ENCODE peak calls at places on chromosomes 12 and 14, in four cellular contexts. C is HCT116, B is pancreas, M is thoracic aorta. Y is an unnamed sample.

GRCh38 chr14:61482348-61483206 is 161.2 kb downstream of the PRKCH start:
- DNase-seq in C (no peak), M (no peak), B (no peak), Y (no peak)

GRCh38 chr12:108425238-108425795 is 86.2 kb upstream of the CMKLR1 start:
- DNase-seq in M (no peak), C (no peak), B (no peak), Y (peak)

GRCh38 chr12:9933966-9934365 is 1.8 kb upstream of the CLEC2A start:
- DNase-seq in M (no peak), C (no peak), B (no peak), Y (no peak)

GRCh38 chr14:59481407-59482119 is 2.6 kb downstream of the L3HYPDH start:
- DNase-seq in M (no peak), B (no peak), C (no peak), Y (peak)

GRCh38 chr12:48351022-48351708 is 446 bp upstream of the ZNF641 start:
- DNase-seq in B (peak), M (peak), C (peak), Y (peak)

GRCh38 chr12:104687823-104688573 is 231.2 kb downstream of the CHST11 start:
- DNase-seq in C (no peak), B (no peak), M (no peak), Y (no peak)

GRCh38 chr14:102481371-102481770 is 28.2 kb downstream of the ANKRD9 start:
- DNase-seq in B (no peak), M (no peak), C (no peak), Y (no peak)

GRCh38 chr14:99659333-99659741 is 14.4 kb downstream of the HHIPL1 start:
- DNase-seq in B (no peak), M (no peak), C (no peak), Y (no peak)

GRCh38 chr12:38886064-38886463 is 19.3 kb downstream of the CPNE8 start:
- DNase-seq in M (peak), B (peak), C (peak), Y (peak)

GRCh38 chr14:103721334-103722120 is 5.9 kb downstream of the ZFYVE21 start:
- DNase-seq in B (no peak), M (no peak), C (peak), Y (peak)

GRCh38 chr14:98404811-98405210 is 867.2 kb downstream of the BCL11B start:
- DNase-seq in B (no peak), C (no peak), M (no peak), Y (no peak)

GRCh38 chr12:88715673-88716072 is 135.4 kb upstream of the KITLG start:
- DNase-seq in C (no peak), B (no peak), M (no peak), Y (no peak)

GRCh38 chr12:19884081-19884480 is 444.8 kb downstream of the AEBP2 start:
- DNase-seq in C (no peak), B (no peak), M (no peak), Y (no peak)

GRCh38 chr12:90938451-90938850 is 16.5 kb downstream of the CCER1 start:
- DNase-seq in B (no peak), C (no peak), M (no peak), Y (peak)

GRCh38 chr14:65961004-65961403 is 525.2 kb upstream of the CCDC196 start:
- DNase-seq in C (peak), M (no peak), B (peak), Y (peak)

GRCh38 chr12:113010701-113011100 is 32.4 kb downstream of the OAS2 start:
- DNase-seq in C (no peak), B (no peak), M (no peak), Y (no peak)

GRCh38 chr12:73274972-73275371 is 1002.8 kb downstream of the TRHDE start:
- DNase-seq in C (peak), M (no peak), B (no peak), Y (no peak)

GRCh38 chr12:118213452-118213851 is 77.5 kb downstream of the PEBP1 start:
- DNase-seq in C (no peak), B (no peak), M (no peak), Y (no peak)

GRCh38 chr12:49637401-49637800 is 14.0 kb downstream of the PRPF40B start:
- DNase-seq in C (no peak), M (no peak), B (no peak), Y (peak)

GRCh38 chr12:64691227-64691792 is 67.9 kb downstream of the GNS start:
- DNase-seq in B (no peak), M (no peak), C (no peak), Y (no peak)

GRCh38 chr14:35044939-35045797 is 904 bp upstream of the FAM177A1 start:
- DNase-seq in C (no peak), B (no peak), M (no peak), Y (peak)

GRCh38 chr14:53953828-53954550 is 2.6 kb downstream of the BMP4 start:
- DNase-seq in B (peak), C (no peak), M (no peak), Y (peak)

GRCh38 chr12:47909839-47910465 is 5.2 kb upstream of the VDR start:
- DNase-seq in M (no peak), B (no peak), C (no peak), Y (no peak)

GRCh38 chr12:45421736-45422135 is 205.8 kb downstream of the ANO6 start:
- DNase-seq in C (no peak), M (no peak), B (no peak), Y (no peak)

GRCh38 chr12:45425426-45425825 is 209.5 kb downstream of the ANO6 start:
- DNase-seq in B (no peak), C (no peak), M (no peak), Y (peak)

GRCh38 chr12:45426294-45426693 is 210.4 kb downstream of the ANO6 start:
- DNase-seq in M (no peak), B (no peak), C (no peak), Y (no peak)

GRCh38 chr12:45427042-45427441 is 211.1 kb downstream of the ANO6 start:
- DNase-seq in M (no peak), B (no peak), C (no peak), Y (no peak)

DNA sequence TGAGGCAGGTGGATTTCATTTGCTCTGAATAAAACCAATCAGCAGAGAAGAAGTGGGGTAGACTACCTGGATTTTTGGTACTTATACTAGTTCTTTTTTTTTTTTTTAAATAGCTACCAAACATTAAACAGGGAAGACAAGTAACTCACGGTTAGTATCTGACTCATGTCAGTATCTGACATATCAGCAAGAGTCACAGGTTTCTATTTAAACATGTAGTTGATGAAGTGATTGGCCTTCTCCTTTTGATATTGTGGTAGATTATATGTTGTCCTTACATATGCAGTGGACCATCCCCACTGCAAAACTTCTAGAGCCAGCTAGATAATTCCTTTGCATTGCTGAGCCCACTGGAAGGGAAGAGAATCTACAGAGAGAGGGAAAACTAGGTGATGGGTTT is 208.0 kb downstream of the ANO6 start:
- DNase-seq in C (no peak), M (no peak), B (no peak), Y (no peak)
- TF ChIP-seq CTCF in C (no peak), M (no peak), B (no peak), Y (no peak)

GRCh38 chr14:20662968-20663731 is 21.2 kb upstream of the RNASE4 start:
- DNase-seq in C (peak), M (no peak), B (peak), Y (peak)
- TF ChIP-seq CTCF in C (peak), M (peak), B (peak), Y (peak)

GRCh38 chr14:77032854-77033621 is 4.5 kb upstream of the IRF2BPL start:
- DNase-seq in C (no peak), M (peak), B (peak), Y (peak)
- TF ChIP-seq CTCF in C (no peak), M (no peak), B (peak), Y (peak)

DNA sequence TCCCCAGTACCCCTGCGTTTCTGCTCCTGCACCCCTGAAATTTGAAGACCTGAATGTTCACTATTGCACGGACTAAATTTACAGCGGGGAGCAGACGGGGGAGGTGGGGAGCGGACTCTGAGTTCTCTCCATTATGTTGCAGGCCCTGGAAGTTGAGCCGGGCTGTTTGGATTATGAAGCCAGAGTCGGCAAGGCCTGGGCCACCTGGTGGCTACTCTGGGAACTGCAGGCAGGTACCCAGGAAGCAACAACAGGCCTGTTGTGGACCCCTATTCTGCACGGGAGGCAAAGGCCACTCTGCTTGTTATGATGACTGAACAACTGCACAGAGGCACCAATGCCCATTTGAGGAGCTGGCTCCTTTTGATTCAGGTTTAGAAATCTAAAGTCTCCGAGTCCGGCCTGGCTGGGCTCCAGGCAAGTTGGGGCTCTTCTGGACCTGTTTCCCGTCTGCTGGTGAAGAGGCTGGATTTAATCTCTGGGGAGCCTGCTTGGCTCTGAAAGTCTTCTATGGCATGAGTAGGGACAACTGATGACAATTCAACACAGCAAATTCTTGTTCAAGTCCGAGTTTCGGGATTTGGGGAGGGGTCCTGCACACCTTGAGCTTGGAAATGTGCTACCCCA is 34.1 kb upstream of the FAM181A start:
- DNase-seq in B (peak), M (peak), C (peak), Y (peak)
- TF ChIP-seq CTCF in B (peak), M (peak), C (peak), Y (peak)

GRCh38 chr12:30989754-30990153 is 63.2 kb downstream of the TSPAN11 start:
- DNase-seq in C (no peak), M (no peak), B (peak), Y (peak)
- TF ChIP-seq CTCF in C (peak), M (no peak), B (no peak), Y (peak)

DNA sequence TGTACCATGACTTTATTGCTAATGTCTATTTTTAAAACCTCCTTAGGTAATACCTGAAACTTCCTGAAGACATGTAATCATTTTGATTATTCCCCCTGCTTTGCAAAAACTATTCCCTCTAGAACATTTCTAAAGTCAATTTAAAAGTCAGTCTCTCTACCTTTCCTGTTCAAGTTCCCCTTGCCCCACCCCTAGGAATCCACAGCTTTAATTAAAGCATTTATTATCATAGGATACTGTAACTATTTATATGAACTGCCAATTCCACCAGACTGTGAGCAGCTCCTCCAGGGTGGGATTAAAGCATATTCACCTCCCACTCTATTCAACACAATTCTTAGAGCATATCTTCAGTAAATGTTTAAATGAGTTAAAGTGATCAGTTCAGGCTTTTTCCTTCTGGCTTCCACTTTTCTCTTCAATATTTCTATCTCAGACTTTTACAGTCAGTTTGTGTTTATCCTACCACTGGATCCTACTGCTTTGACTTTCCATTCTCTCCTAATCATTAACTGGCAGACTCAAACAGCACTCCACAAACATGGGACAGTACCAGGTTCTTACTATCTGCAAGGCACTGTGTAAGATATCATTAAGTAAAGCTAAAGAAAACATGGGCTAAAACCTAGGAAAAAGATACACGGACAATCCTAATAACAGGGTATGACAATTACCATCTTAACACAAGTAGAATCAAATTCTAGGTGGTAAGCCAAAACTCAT is 39.1 kb downstream of the PTPN21 start:
- DNase-seq in B (no peak), M (no peak), C (no peak), Y (no peak)
- TF ChIP-seq CTCF in B (no peak), M (no peak), C (no peak), Y (no peak)

GRCh38 chr14:22046063-22046462 is 372.4 kb upstream of the OR4E1 start:
- DNase-seq in M (no peak), C (no peak), B (no peak), Y (no peak)

GRCh38 chr14:22044193-22044592 is 370.6 kb upstream of the OR4E1 start:
- DNase-seq in M (no peak), B (no peak), C (no peak), Y (no peak)

GRCh38 chr14:22052795-22053194 is 379.2 kb upstream of the OR4E1 start:
- DNase-seq in B (no peak), M (no peak), C (no peak), Y (no peak)

DNA sequence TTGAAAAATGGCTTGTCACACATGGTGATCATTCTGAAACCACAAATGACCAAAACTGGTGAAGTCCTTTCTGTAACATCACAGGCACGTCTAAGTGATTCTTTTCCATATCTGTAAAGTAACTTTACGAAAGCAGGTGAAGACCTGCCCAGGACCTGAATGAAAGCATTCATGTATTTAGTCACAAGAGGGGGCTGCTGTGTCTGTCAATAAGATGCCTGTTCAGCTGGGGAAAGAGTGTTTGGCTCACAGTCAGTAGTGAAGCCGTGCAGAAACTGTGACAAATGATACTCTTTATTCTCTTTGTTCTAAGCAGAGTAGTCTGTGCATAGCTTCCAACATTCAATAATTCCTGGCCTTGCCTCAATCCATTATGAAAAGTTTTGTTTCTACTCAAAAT is 373.5 kb upstream of the OR4E1 start:
- DNase-seq in M (no peak), B (no peak), C (no peak), Y (peak)
- TF ChIP-seq CTCF in M (no peak), B (no peak), C (peak), Y (peak)